ENCODE peak calls at places on chromosomes 16 and 17, in seven cellular contexts. One of them, this sample, is unnamed.

GRCh38 chr17:42142371-42142896 is 12.4 kb downstream of the RAB5C start:
- DNase-seq in SK-N-SH: no peak
- DNase-seq in HepG2: no peak
- DNase-seq in GM12878: no peak
- DNase-seq in H1: no peak
- DNase-seq in K562: no peak
- DNase-seq in GM12891: no peak
- DNase-seq in this sample: no peak

GRCh38 chr17:57924677-57925076 is 30.5 kb downstream of the CUEDC1 start:
- DNase-seq in HepG2: no peak
- DNase-seq in GM12878: no peak
- DNase-seq in GM12891: no peak
- DNase-seq in K562: no peak
- DNase-seq in SK-N-SH: no peak
- DNase-seq in H1: no peak
- DNase-seq in this sample: no peak

GRCh38 chr17:79537061-79537460 is 73.8 kb downstream of the RBFOX3 start:
- DNase-seq in HepG2: no peak
- DNase-seq in K562: no peak
- DNase-seq in GM12891: no peak
- DNase-seq in GM12878: no peak
- DNase-seq in SK-N-SH: no peak
- DNase-seq in H1: no peak
- DNase-seq in this sample: no peak

GRCh38 chr16:7086842-7087616 is 245.6 kb upstream of the RBFOX1 start:
- DNase-seq in K562: peak; percentile 14
- DNase-seq in SK-N-SH: peak; percentile 55
- DNase-seq in GM12878: no peak
- DNase-seq in H1: peak; percentile 78
- DNase-seq in HepG2: peak; percentile 33
- DNase-seq in GM12891: no peak
- DNase-seq in this sample: no peak

GRCh38 chr16:27434141-27435051 is 32.4 kb downstream of the IL21R start:
- DNase-seq in HepG2: no peak
- DNase-seq in GM12891: no peak
- DNase-seq in GM12878: no peak
- DNase-seq in K562: no peak
- DNase-seq in H1: peak; percentile 39
- DNase-seq in SK-N-SH: no peak
- DNase-seq in this sample: no peak

GRCh38 chr16:88941051-88941932 is 35.7 kb downstream of the CBFA2T3 start:
- DNase-seq in GM12891: no peak
- DNase-seq in GM12878: no peak
- DNase-seq in HepG2: no peak
- DNase-seq in H1: no peak
- DNase-seq in SK-N-SH: peak; percentile 52
- DNase-seq in K562: no peak
- DNase-seq in this sample: peak; percentile 61

GRCh38 chr16:89422905-89423630 is 67.3 kb downstream of the ANKRD11 start:
- DNase-seq in GM12878: peak; percentile 72
- DNase-seq in GM12891: no peak
- DNase-seq in K562: no peak
- DNase-seq in SK-N-SH: no peak
- DNase-seq in H1: no peak
- DNase-seq in HepG2: peak; percentile 92
- DNase-seq in this sample: peak; percentile 55

GRCh38 chr17:37212184-37212583 is 163.6 kb upstream of the C17orf78 start:
- DNase-seq in HepG2: no peak
- DNase-seq in H1: no peak
- DNase-seq in SK-N-SH: no peak
- DNase-seq in GM12891: no peak
- DNase-seq in GM12878: no peak
- DNase-seq in K562: no peak
- DNase-seq in this sample: no peak

DNA sequence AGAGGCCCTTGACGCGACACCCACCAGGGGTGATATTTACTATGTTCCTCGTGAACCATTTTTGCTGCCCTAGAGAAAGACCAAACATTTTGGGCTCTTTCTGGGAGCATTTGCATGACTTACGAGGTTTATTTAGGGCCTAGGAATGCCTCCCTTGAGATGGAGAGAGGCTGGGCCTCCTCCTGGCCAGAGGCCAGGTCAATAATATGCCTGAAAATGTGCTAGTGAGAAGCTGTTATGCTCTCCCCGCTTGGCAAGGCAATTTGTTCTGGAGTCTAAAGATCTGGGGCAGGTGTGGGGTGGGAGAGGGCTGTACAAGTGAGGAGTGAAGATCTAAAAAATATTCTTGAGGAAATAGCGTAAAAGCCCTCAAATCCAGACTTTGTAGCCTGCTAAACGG is 587.3 kb upstream of the CDH5 start:
- DNase-seq in GM12878: no peak
- DNase-seq in HepG2: no peak
- DNase-seq in K562: no peak
- DNase-seq in GM12891: no peak
- DNase-seq in SK-N-SH: no peak
- DNase-seq in H1: no peak
- DNase-seq in this sample: no peak
- TF ChIP-seq TAF1 in GM12878: no peak
- TF ChIP-seq TAF1 in HepG2: no peak
- TF ChIP-seq TAF1 in K562: no peak
- TF ChIP-seq TAF1 in GM12891: no peak
- TF ChIP-seq TAF1 in SK-N-SH: no peak
- TF ChIP-seq TAF1 in H1: no peak
- TF ChIP-seq TAF1 in this sample: no peak

DNA sequence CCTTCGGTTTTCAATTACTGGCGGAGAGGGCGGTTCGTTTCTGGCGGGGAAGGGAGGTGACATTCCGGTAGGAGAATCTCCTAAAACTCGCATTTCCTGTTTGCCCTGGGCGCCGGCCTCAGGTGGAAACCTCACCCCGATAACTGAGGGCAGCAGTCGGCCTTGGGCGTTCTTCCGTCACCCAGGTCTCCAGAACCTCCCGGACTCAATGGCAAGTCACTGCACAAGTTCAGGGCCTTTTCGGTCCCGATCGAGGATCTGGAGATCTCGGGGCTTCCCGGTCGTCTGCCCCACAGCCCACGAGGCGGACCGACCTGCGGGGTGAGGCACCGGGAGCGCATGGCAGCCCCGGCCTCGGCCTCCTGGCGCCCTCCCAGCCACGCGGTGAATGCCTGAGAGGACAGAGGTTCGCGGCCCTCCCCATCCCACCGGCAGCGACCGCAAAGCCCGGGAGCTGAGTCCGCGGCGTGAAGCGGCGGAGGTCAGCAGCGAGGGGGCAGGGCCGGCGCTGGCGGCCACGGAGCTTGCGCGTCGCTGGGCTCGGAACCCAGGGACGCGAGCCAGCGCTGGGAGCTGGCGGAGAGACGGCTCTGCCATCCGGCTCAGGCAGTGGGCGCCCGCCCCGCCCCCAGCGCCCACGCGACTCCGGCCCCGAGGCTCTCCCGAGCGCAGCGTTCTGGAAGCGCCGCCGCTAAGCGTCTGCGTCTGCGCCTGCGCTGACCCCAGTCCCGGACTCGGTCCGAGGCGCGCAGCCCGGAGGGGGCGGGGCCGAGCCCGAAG is 58.4 kb downstream of the SRL start:
- DNase-seq in GM12878: peak; percentile 56
- DNase-seq in HepG2: peak; percentile 81
- DNase-seq in H1: peak; percentile 99
- DNase-seq in K562: peak; percentile 99
- DNase-seq in SK-N-SH: peak; percentile 100
- DNase-seq in GM12891: peak; percentile 100
- DNase-seq in this sample: peak; percentile 98
- TF ChIP-seq POLR2AphosphoS5 in GM12878: no peak
- TF ChIP-seq POLR2AphosphoS5 in HepG2: peak; percentile 58
- TF ChIP-seq POLR2AphosphoS5 in H1: peak; percentile 86
- TF ChIP-seq POLR2AphosphoS5 in K562: peak; percentile 54
- TF ChIP-seq POLR2AphosphoS5 in SK-N-SH: no peak
- TF ChIP-seq POLR2AphosphoS5 in GM12891: no peak
- TF ChIP-seq POLR2AphosphoS5 in this sample: no peak

GRCh38 chr16:720507-720989 is 398 bp upstream of the ANTKMT start:
- DNase-seq in SK-N-SH: peak; percentile 89
- DNase-seq in HepG2: no peak
- DNase-seq in H1: no peak
- DNase-seq in K562: peak; percentile 84
- DNase-seq in GM12891: peak; percentile 70
- DNase-seq in GM12878: no peak
- DNase-seq in this sample: peak; percentile 80
- TF ChIP-seq TAF1 in SK-N-SH: peak; percentile 59
- TF ChIP-seq TAF1 in HepG2: no peak
- TF ChIP-seq TAF1 in H1: no peak
- TF ChIP-seq TAF1 in K562: peak; percentile 14
- TF ChIP-seq TAF1 in GM12891: no peak
- TF ChIP-seq TAF1 in GM12878: no peak
- TF ChIP-seq TAF1 in this sample: no peak

DNA sequence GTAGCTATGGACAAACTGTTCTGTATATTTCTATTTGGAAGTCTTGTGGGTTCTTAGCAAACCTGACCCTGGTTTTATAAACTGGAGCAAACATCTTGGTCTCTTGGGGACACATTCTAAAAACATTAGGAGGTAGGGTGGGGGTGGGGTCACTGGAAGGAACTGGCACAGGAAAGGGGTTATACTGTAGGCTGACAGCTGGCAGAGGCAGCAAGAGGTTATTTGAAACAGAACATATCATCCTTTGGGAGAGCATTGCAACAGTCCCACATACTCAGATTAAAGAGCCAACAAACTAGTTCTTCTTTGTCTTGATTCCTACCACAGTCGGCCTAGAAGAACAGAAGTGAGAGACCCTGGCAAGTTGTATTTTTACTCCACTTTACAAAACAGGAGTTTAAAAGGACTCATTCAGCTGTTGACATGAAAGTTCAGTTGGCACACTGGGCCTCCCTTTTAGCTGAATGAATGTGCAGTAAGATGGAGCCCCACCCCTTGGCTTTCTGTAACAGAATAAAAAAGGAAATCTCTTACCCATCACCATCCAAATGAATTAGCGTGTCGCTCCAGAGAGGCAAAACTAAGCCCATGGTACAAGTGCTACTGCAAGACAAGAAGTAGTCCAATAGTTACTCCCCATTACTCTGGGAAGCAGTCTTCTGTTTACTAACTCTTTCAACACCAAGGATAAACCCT is 54.6 kb upstream of the CORO6 start:
- DNase-seq in HepG2: no peak
- DNase-seq in GM12878: no peak
- DNase-seq in GM12891: no peak
- DNase-seq in H1: no peak
- DNase-seq in K562: no peak
- DNase-seq in SK-N-SH: no peak
- DNase-seq in this sample: no peak
- TF ChIP-seq POLR2AphosphoS5 in HepG2: no peak
- TF ChIP-seq POLR2AphosphoS5 in GM12878: no peak
- TF ChIP-seq POLR2AphosphoS5 in GM12891: no peak
- TF ChIP-seq POLR2AphosphoS5 in H1: no peak
- TF ChIP-seq POLR2AphosphoS5 in K562: no peak
- TF ChIP-seq POLR2AphosphoS5 in SK-N-SH: no peak
- TF ChIP-seq POLR2AphosphoS5 in this sample: no peak

GRCh38 chr16:56510544-56510943 is 9.3 kb downstream of the BBS2 start:
- DNase-seq in GM12878: no peak
- DNase-seq in GM12891: no peak
- DNase-seq in SK-N-SH: no peak
- DNase-seq in H1: no peak
- DNase-seq in K562: no peak
- DNase-seq in HepG2: no peak
- DNase-seq in this sample: no peak

GRCh38 chr16:56506941-56507340 is 12.9 kb downstream of the BBS2 start:
- DNase-seq in GM12878: no peak
- DNase-seq in H1: no peak
- DNase-seq in K562: no peak
- DNase-seq in HepG2: no peak
- DNase-seq in GM12891: no peak
- DNase-seq in SK-N-SH: no peak
- DNase-seq in this sample: no peak

GRCh38 chr16:56505174-56505573 is 14.7 kb downstream of the BBS2 start:
- DNase-seq in GM12891: no peak
- DNase-seq in K562: no peak
- DNase-seq in HepG2: no peak
- DNase-seq in SK-N-SH: no peak
- DNase-seq in GM12878: no peak
- DNase-seq in H1: no peak
- DNase-seq in this sample: no peak
- TF ChIP-seq TAF1 in GM12891: no peak
- TF ChIP-seq TAF1 in K562: no peak
- TF ChIP-seq TAF1 in HepG2: no peak
- TF ChIP-seq TAF1 in SK-N-SH: no peak
- TF ChIP-seq TAF1 in GM12878: no peak
- TF ChIP-seq TAF1 in H1: no peak
- TF ChIP-seq TAF1 in this sample: no peak

GRCh38 chr16:17276610-17277009 is 194.2 kb downstream of the XYLT1 start:
- DNase-seq in K562: no peak
- DNase-seq in GM12891: no peak
- DNase-seq in GM12878: no peak
- DNase-seq in H1: no peak
- DNase-seq in HepG2: no peak
- DNase-seq in SK-N-SH: no peak
- DNase-seq in this sample: no peak

GRCh38 chr16:17275989-17276530 is 194.7 kb downstream of the XYLT1 start:
- DNase-seq in K562: no peak
- DNase-seq in GM12878: no peak
- DNase-seq in SK-N-SH: no peak
- DNase-seq in HepG2: no peak
- DNase-seq in GM12891: no peak
- DNase-seq in H1: no peak
- DNase-seq in this sample: no peak

GRCh38 chr16:17272716-17273115 is 198.0 kb downstream of the XYLT1 start:
- DNase-seq in H1: no peak
- DNase-seq in GM12891: no peak
- DNase-seq in K562: no peak
- DNase-seq in GM12878: no peak
- DNase-seq in SK-N-SH: no peak
- DNase-seq in HepG2: no peak
- DNase-seq in this sample: no peak

GRCh38 chr16:17273142-17273561 is 197.6 kb downstream of the XYLT1 start:
- DNase-seq in HepG2: peak; percentile 35
- DNase-seq in K562: no peak
- DNase-seq in H1: no peak
- DNase-seq in SK-N-SH: no peak
- DNase-seq in GM12891: no peak
- DNase-seq in GM12878: no peak
- DNase-seq in this sample: no peak

DNA sequence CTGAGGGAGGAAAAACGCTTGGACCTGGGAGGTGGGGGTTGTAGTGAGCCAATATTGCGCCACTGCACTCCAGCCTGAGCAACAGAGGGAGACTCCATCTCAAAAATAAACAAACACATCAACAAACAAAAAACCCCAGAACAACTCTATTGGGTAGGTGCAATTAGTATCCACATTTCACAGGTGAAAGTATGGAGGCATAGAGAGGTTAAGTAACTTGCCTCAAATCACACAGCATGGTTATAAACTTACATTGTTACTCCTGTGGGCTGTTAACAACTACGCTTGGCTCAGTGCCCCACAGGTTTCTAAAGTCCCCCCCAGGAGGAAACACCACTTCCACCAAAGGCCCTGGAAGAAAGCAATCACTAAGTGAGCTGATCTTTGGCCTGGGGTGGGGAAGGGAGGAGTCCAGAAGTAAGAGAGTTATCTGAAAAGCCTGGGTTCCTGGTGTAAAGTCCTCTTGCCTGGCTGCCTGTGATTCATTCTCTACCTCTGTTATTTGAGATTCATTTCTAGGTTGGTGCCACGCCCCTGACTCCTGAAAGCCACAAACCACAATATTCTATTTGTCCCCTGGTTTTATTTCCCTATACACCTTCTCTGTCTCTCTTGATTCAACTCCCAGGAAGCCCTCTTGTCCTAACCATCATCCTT is 195.6 kb downstream of the XYLT1 start:
- DNase-seq in GM12878: no peak
- DNase-seq in GM12891: no peak
- DNase-seq in K562: no peak
- DNase-seq in H1: no peak
- DNase-seq in SK-N-SH: no peak
- DNase-seq in HepG2: peak; percentile 85
- DNase-seq in this sample: no peak
- TF ChIP-seq POLR2AphosphoS5 in GM12878: no peak
- TF ChIP-seq POLR2AphosphoS5 in GM12891: no peak
- TF ChIP-seq POLR2AphosphoS5 in K562: no peak
- TF ChIP-seq POLR2AphosphoS5 in H1: no peak
- TF ChIP-seq POLR2AphosphoS5 in SK-N-SH: no peak
- TF ChIP-seq POLR2AphosphoS5 in HepG2: no peak
- TF ChIP-seq POLR2AphosphoS5 in this sample: no peak